ENCODE peak calls at places on chromosomes 12 and 14, in seven cellular contexts. M, C, W, T, L, I and B are unnamed samples.

GRCh38 chr14:95265106-95266094 is 54.3 kb downstream of the CLMN start:
- DNase-seq in L (peak), W (no peak), M (no peak), C (no peak), I (peak), T (peak), B (peak)

GRCh38 chr14:75811862-75812505 is 150.9 kb downstream of the TTLL5 start:
- DNase-seq in L (no peak), W (no peak), M (peak), T (no peak), I (peak), C (no peak), B (no peak)

GRCh38 chr14:94574336-94574735 is 6.9 kb upstream of the SERPINA5 start:
- DNase-seq in T (no peak), I (no peak), M (no peak), W (no peak), C (no peak), L (no peak), B (no peak)

GRCh38 chr12:24551368-24551767 is 397.5 kb downstream of the BCAT1 start:
- DNase-seq in M (no peak), I (no peak), L (no peak), W (no peak), C (no peak), T (no peak), B (no peak)

GRCh38 chr14:103137721-103138482 is 14.6 kb downstream of the TNFAIP2 start:
- DNase-seq in M (no peak), T (no peak), I (no peak), W (no peak), L (no peak), C (no peak), B (no peak)

GRCh38 chr12:33926095-33926494 is 96.2 kb upstream of the ALG10 start:
- DNase-seq in C (no peak), I (no peak), W (no peak), M (no peak), T (no peak), L (no peak), B (no peak)

GRCh38 chr12:89238593-89238992 is 113.7 kb downstream of the DUSP6 start:
- DNase-seq in M (no peak), L (no peak), C (no peak), I (no peak), T (no peak), W (no peak), B (no peak)

GRCh38 chr12:27922591-27923139 is 49.9 kb downstream of the PTHLH start:
- DNase-seq in T (no peak), C (no peak), M (no peak), I (peak), L (no peak), W (no peak), B (no peak)

GRCh38 chr12:111424793-111425251 is 19.1 kb downstream of the SH2B3 start:
- DNase-seq in C (no peak), L (no peak), T (no peak), I (no peak), M (peak), W (no peak), B (no peak)
- TF ChIP-seq CTCF in C (peak), L (no peak), T (no peak), I (no peak), M (peak), W (no peak), B (peak)

GRCh38 chr14:68393178-68393763 is 399.6 kb downstream of the ZFP36L1 start:
- DNase-seq in L (no peak), T (no peak), C (no peak), W (no peak), M (no peak), I (no peak), B (no peak)

GRCh38 chr14:68396411-68396930 is 396.4 kb downstream of the ZFP36L1 start:
- DNase-seq in I (no peak), W (no peak), C (no peak), T (no peak), L (no peak), M (no peak), B (no peak)

GRCh38 chr14:68395585-68395984 is 397.3 kb downstream of the ZFP36L1 start:
- DNase-seq in C (no peak), T (peak), I (peak), M (no peak), W (no peak), L (no peak), B (no peak)

GRCh38 chr14:68394113-68394718 is 398.7 kb downstream of the ZFP36L1 start:
- DNase-seq in I (no peak), L (no peak), M (no peak), T (no peak), W (no peak), C (no peak), B (no peak)

GRCh38 chr14:68394719-68395117 is 398.1 kb downstream of the ZFP36L1 start:
- DNase-seq in I (no peak), W (no peak), C (peak), T (no peak), M (peak), L (no peak), B (no peak)
- TF ChIP-seq CTCF in I (no peak), W (no peak), C (no peak), T (no peak), M (no peak), L (no peak), B (no peak)

GRCh38 chr12:110585231-110585799 is 2.2 kb upstream of the PPTC7 start:
- DNase-seq in T (no peak), L (peak), W (no peak), M (peak), C (no peak), I (peak), B (no peak)

GRCh38 chr12:110581951-110582285 is 1.2 kb downstream of the PPTC7 start:
- DNase-seq in W (no peak), T (no peak), C (no peak), M (peak), L (peak), I (no peak), B (no peak)

GRCh38 chr12:110579889-110580253 is 3.2 kb downstream of the PPTC7 start:
- DNase-seq in L (no peak), C (no peak), T (no peak), M (no peak), I (no peak), W (no peak), B (no peak)

GRCh38 chr12:110583137-110584059 is at the start of gene PPTC7:
- DNase-seq in T (peak), I (peak), C (peak), M (peak), L (peak), W (peak), B (peak)

GRCh38 chr12:110582286-110583136 is 607 bp downstream of the PPTC7 start:
- DNase-seq in W (peak), M (peak), L (peak), T (no peak), I (peak), C (peak), B (peak)
- TF ChIP-seq CTCF in W (no peak), M (no peak), L (no peak), T (no peak), I (no peak), C (no peak), B (no peak)

DNA sequence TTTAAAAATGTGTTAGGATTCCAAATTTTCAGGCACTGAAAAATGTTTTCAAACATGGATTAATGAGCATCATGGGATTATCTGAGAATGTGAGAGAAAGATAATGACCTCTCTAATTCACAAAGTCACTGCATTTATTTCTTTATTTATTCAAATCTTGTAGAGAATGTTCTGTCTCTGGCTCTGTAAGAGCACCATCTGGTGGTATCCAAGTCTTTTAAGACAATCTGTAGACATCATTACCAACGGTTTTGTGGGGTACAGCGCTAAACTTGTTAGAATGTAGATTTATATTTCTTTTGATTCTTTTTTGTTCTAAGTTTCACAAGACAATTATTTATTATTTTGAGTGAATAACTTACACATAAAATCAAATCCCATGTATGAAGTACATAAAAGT is 956.0 kb upstream of the NOVA1 start:
- DNase-seq in C (no peak), W (no peak), I (no peak), M (peak), T (no peak), L (no peak), B (no peak)
- TF ChIP-seq CTCF in C (no peak), W (no peak), I (no peak), M (peak), T (no peak), L (no peak), B (no peak)

DNA sequence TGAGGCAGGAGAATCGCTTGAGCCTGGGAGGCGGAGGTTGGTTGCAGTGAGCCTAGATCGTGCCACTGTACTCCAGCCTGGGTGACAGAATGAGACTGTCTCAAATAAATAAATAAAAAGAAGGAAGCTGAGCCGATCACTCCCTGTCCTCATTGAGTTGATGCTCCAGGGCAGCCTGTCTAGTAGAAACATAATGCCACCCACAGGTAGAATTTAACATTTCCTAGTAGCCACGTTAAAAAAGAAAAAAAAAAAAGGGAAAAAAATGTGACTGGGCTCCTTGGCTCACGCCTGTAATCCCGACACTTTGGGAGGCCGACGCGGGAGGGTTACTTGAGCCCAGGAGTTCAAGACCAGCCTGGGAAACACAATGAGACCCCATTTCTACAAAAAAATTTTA is 135.7 kb downstream of the SCARB1 start:
- DNase-seq in W (no peak), I (no peak), L (peak), M (no peak), C (no peak), T (no peak), B (no peak)
- TF ChIP-seq CTCF in W (no peak), I (peak), L (no peak), M (peak), C (no peak), T (no peak), B (no peak)

GRCh38 chr14:24297190-24297964 is 2.2 kb downstream of the DHRS1 start:
- DNase-seq in I (no peak), M (peak), C (no peak), L (peak), W (no peak), T (no peak), B (no peak)

GRCh38 chr14:24299255-24300191 is at the start of the genes DHRS1 and NOP9:
- DNase-seq in M (peak), C (peak), I (peak), W (peak), T (peak), L (peak), B (peak)

GRCh38 chr14:24293525-24293924 is 6.1 kb downstream of the DHRS1 start:
- DNase-seq in T (no peak), L (no peak), W (no peak), C (no peak), I (no peak), M (no peak), B (no peak)

GRCh38 chr14:24298892-24299254 is 707 bp downstream of the DHRS1 start:
- DNase-seq in W (no peak), C (no peak), L (peak), I (no peak), T (no peak), M (peak), B (no peak)

GRCh38 chr14:24296341-24297157 is 3.0 kb downstream of the DHRS1 start:
- DNase-seq in T (peak), I (peak), C (peak), M (peak), W (peak), L (peak), B (peak)
- TF ChIP-seq CTCF in T (peak), I (peak), C (peak), M (peak), W (peak), L (peak), B (peak)

GRCh38 chr12:80038062-80038560 is 61.2 kb upstream of the OTOGL start:
- DNase-seq in L (no peak), W (no peak), T (no peak), C (no peak), M (no peak), I (no peak), B (no peak)

GRCh38 chr12:80031229-80031628 is 68.1 kb upstream of the OTOGL start:
- DNase-seq in M (no peak), W (no peak), L (no peak), C (no peak), T (no peak), I (no peak), B (no peak)

GRCh38 chr12:80033457-80033856 is 65.9 kb upstream of the OTOGL start:
- DNase-seq in I (no peak), L (no peak), W (no peak), C (no peak), T (no peak), M (no peak), B (no peak)

DNA sequence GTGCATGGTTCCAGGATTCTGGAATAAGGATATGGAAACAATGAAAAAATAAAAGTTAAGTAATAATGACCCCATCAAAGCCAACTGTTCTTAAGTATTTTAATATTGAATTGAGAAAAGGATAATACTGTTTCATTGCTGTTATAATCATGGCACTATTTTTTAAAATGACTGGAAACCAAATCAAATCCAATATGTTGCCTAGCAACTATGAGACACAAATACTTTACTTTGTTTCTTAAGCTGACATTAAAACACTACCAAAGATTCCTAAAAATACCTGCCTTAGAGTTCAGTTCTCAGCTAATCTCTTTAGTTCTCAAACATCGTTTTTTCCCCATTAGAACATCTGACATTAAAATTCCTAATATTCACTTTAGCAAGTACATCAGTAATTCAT is 66.4 kb upstream of the OTOGL start:
- DNase-seq in I (no peak), C (no peak), W (no peak), L (no peak), T (no peak), M (no peak), B (no peak)
- TF ChIP-seq CTCF in I (no peak), C (no peak), W (no peak), L (no peak), T (no peak), M (no peak), B (no peak)

GRCh38 chr14:99333841-99334240 is 61.8 kb upstream of the BCL11B start:
- DNase-seq in T (no peak), C (no peak), W (no peak), M (no peak), I (no peak), L (no peak), B (no peak)
- TF ChIP-seq CTCF in T (no peak), C (no peak), W (no peak), M (no peak), I (no peak), L (no peak), B (no peak)

GRCh38 chr12:26402648-26403047 is 207.3 kb downstream of the SSPN start:
- DNase-seq in M (peak), W (no peak), C (peak), I (peak), T (no peak), L (no peak), B (no peak)
- TF ChIP-seq CTCF in M (peak), W (no peak), C (no peak), I (peak), T (no peak), L (no peak), B (no peak)